ENCODE peak calls at places on chromosomes 5 and 9, in five cellular contexts. D is mucosa of descending colon, R is cardiac fibroblast, J is fibroblast of lung, Z is ovary. Q is an unnamed sample.

GRCh38 chr5:62093981-62094380 is 212.0 kb upstream of the KIF2A start:
- DNase-seq in D (no peak), R (no peak), J (peak), Z (no peak), Q (no peak)

GRCh38 chr9:120480707-120481106 is 99.3 kb downstream of the CDK5RAP2 start:
- DNase-seq in D (no peak), R (no peak), J (no peak), Z (no peak), Q (no peak)

GRCh38 chr9:136362450-136362784 is 1.1 kb downstream of the DNLZ start:
- DNase-seq in D (no peak), R (no peak), J (no peak), Z (no peak), Q (no peak)

GRCh38 chr9:129283705-129284606 is 105.9 kb upstream of the IER5L start:
- DNase-seq in D (no peak), R (no peak), J (no peak), Z (peak), Q (no peak)

GRCh38 chr5:10594591-10595210 is 30.8 kb downstream of the ANKRD33B start:
- DNase-seq in D (no peak), R (peak), J (peak), Z (no peak), Q (no peak)

GRCh38 chr9:134683714-134684374 is 42.2 kb downstream of the COL5A1 start:
- DNase-seq in D (no peak), R (no peak), J (no peak), Z (peak), Q (no peak)

GRCh38 chr9:90114641-90115040 is 509.8 kb downstream of the GADD45G start:
- DNase-seq in D (no peak), R (no peak), J (no peak), Z (no peak), Q (no peak)

GRCh38 chr9:93354451-93354850 is 97.0 kb upstream of the FAM120A start:
- DNase-seq in D (no peak), R (no peak), J (no peak), Z (no peak), Q (no peak)

GRCh38 chr5:6819521-6819920 is 106.3 kb downstream of the TENT4A start:
- DNase-seq in D (no peak), R (no peak), J (no peak), Z (no peak), Q (no peak)

GRCh38 chr5:6383376-6383775 is 5.0 kb upstream of the MED10 start:
- DNase-seq in D (no peak), R (no peak), J (no peak), Z (no peak), Q (no peak)

GRCh38 chr9:110984890-110985437 is 53.3 kb downstream of the LPAR1 start:
- DNase-seq in D (no peak), R (no peak), J (no peak), Z (no peak), Q (no peak)
- H3K4me3 ChIP-seq in D (no peak), R (no peak), J (no peak), Z (no peak), Q (no peak)

DNA sequence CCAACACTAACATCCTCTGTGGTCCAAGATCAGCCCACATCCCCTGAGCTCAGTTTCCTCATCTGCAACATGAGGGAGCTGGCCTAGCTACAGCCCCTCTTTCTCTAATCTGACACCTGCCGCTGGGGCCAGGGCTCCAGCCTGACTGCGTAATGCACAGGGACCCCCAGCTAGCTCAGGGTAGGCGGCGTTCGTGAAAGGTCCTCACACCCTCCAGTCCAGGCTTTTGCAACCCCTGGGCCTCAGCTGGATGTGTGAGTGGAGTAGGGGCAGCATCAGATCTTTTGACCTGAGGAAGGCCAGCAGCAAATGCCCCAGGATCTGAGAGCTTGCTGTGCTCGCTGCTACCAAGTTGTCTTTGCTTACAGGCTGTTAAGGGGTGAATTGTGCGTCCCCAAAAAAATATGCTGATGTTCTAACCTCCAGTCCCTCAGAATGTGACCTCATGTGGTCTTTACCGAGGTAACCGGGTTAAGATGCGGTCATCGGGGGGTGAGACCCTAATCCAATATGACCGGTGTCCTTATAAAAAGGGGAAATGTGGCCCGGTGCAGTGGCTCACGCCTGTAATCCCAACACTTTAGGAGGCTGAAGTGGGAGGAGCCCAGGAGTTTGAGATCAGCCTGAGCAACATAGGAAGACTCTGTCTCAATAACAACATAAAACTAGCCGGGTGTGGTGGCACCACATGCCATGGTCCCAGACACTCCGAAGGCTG is 47.8 kb downstream of the PLPP7 start:
- DNase-seq in D (no peak), R (no peak), J (no peak), Z (no peak), Q (no peak)
- H3K4me3 ChIP-seq in D (no peak), R (no peak), J (no peak), Z (no peak), Q (no peak)

GRCh38 chr9:75452512-75452911 is 364.2 kb downstream of the OSTF1 start:
- DNase-seq in D (no peak), R (no peak), J (no peak), Z (no peak), Q (no peak)
- H3K4me3 ChIP-seq in D (no peak), R (no peak), J (no peak), Z (no peak), Q (no peak)

DNA sequence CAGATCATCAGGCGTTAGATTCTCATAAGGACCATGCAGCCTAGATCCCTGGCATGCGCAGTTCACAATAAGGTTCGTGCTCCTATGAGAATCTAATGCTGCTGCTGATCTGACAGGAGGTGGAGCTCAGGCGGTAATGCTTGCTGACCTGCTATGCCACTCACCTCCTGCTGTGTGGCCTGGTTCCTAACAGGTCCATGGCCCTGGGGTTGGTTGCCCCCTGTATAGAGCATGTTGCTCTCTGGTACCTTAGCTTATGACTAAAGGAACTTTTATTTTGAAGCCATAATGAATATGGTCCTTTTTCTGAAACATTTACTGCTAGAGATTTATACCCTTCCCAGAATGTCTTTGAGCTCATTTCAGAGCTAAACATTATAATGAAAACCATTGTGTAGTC is 3.1 kb downstream of the MAN2A1 start:
- DNase-seq in D (no peak), R (no peak), J (no peak), Z (no peak), Q (no peak)
- H3K4me3 ChIP-seq in D (no peak), R (no peak), J (no peak), Z (no peak), Q (no peak)

Q was measured in Jurkat, Clone E6-1.